ENCODE peak calls at places on chromosomes 12 and 14, in nine cellular contexts. G is uterus; M is left ventricle myocardium superior; N is progenitor cell of endocrine pancreas; Z is hypothalamus; D is GM12892; J is stimulated activated naive CD8-positive, alpha-beta T cell treated with anti-CD3 and anti-CD28 coated beads, Interleukin-15, Interleukin-2, amounts not matched to agents 100 U/mL and 50 U/mL, for 24 hours; S is trophoblast cell; O is stimulated activated CD8-positive, alpha-beta memory T cell treated with anti-CD3 and anti-CD28 coated beads, Interleukin-12 subunit alpha, Interleukin-12 subunit beta, amount 100 ng/mL, for 1 hour. U is an unnamed sample.

GRCh38 chr12:63298386-63298930 is 147.5 kb upstream of the AVPR1A start:
- DNase-seq in G (no peak), M (no peak), N (no peak), Z (no peak), D (no peak), J (no peak), S (peak), O (no peak), U (no peak)

GRCh38 chr14:75279153-75279738 is 618 bp downstream of the FOS start:
- DNase-seq in G (peak), M (peak), N (no peak), Z (peak), D (peak), J (peak), S (no peak), O (peak), U (peak)

GRCh38 chr14:63045612-63046320 is 508 bp upstream of the KCNH5 start:
- DNase-seq in G (peak), M (peak), N (peak), Z (no peak), D (peak), J (peak), S (peak), O (no peak), U (peak)

GRCh38 chr14:41606249-41607118 is at the start of gene LRFN5:
- DNase-seq in G (peak), M (peak), N (peak), Z (no peak), D (no peak), J (peak), S (peak), O (no peak), U (peak)

GRCh38 chr14:80213602-80214001 is 2.3 kb upstream of the DIO2 start:
- DNase-seq in G (no peak), M (no peak), N (no peak), Z (no peak), D (no peak), J (peak), S (peak), O (no peak), U (no peak)

GRCh38 chr12:4133029-4133428 is 140.5 kb upstream of the CCND2 start:
- DNase-seq in G (no peak), M (no peak), N (no peak), Z (no peak), D (no peak), J (no peak), S (no peak), O (no peak), U (no peak)

GRCh38 chr14:90503582-90503981 is 106.8 kb downstream of the CALM1 start:
- DNase-seq in G (no peak), M (peak), N (no peak), Z (no peak), D (no peak), J (no peak), S (no peak), O (no peak), U (no peak)

GRCh38 chr12:130849561-130850417 is 10.7 kb upstream of the STX2 start:
- DNase-seq in G (no peak), M (no peak), N (no peak), Z (no peak), D (no peak), J (no peak), S (no peak), O (no peak), U (no peak)

GRCh38 chr12:68792952-68793351 is 15.0 kb upstream of the MDM2 start:
- DNase-seq in G (no peak), M (no peak), N (no peak), Z (no peak), D (peak), J (no peak), S (peak), O (no peak), U (no peak)

GRCh38 chr14:71932229-71932951 is at the start of gene RGS6:
- DNase-seq in G (no peak), M (peak), N (peak), Z (no peak), D (peak), J (peak), S (peak), O (no peak), U (peak)

GRCh38 chr12:104166465-104166864 is 28.5 kb upstream of the NFYB start:
- DNase-seq in G (no peak), M (peak), N (no peak), Z (no peak), D (no peak), J (no peak), S (no peak), O (no peak), U (peak)

GRCh38 chr12:25769076-25769945 is 189.2 kb upstream of the RASSF8 start:
- DNase-seq in G (no peak), M (no peak), N (no peak), Z (no peak), D (no peak), J (no peak), S (peak), O (no peak), U (no peak)

GRCh38 chr14:34254031-34254430 is 208.0 kb downstream of the SPTSSA start:
- DNase-seq in G (no peak), M (no peak), N (no peak), Z (no peak), D (no peak), J (no peak), S (no peak), O (no peak), U (no peak)

U was measured in Right ventricle myocardium superior.